ENCODE peak calls at places on chromosomes 12 and 14, in eight cellular contexts. D is hepatocyte, G is osteoblast, Y is A549, A is endothelial cell of umbilical vein, R is IMR-90, S is OCI-LY7, Q is GM23338. P is an unnamed sample.

GRCh38 chr12:115897718-115898117 is 379.8 kb downstream of the MED13L start:
- DNase-seq in D (no peak), G (no peak), Y (no peak), A (no peak), R (peak; percentile 23), S (no peak), Q (no peak), P (no peak)

GRCh38 chr12:60201891-60202290 is 606.1 kb downstream of the SLC16A7 start:
- DNase-seq in D (no peak), G (no peak), Y (no peak), A (no peak), R (peak; percentile 28), S (no peak), Q (no peak), P (no peak)

GRCh38 chr12:125203145-125203765 is 138.0 kb downstream of the AACS start:
- DNase-seq in D (no peak), G (no peak), Y (peak; percentile 65), A (peak; percentile 8), R (no peak), S (peak; percentile 75), Q (no peak), P (no peak)

GRCh38 chr12:57239587-57240068 is 10.1 kb downstream of the SHMT2 start:
- DNase-seq in D (no peak), G (no peak), Y (no peak), A (no peak), R (no peak), S (no peak), Q (peak; percentile 44), P (no peak)

GRCh38 chr12:2017724-2018337 is 13.6 kb upstream of the DCP1B start:
- DNase-seq in D (no peak), G (no peak), Y (no peak), A (peak; percentile 79), R (peak; percentile 13), S (no peak), Q (no peak), P (peak; percentile 49)

GRCh38 chr12:112243255-112243965 is 118.0 kb downstream of the TRAFD1 start:
- DNase-seq in D (no peak), G (no peak), Y (no peak), A (no peak), R (no peak), S (no peak), Q (no peak), P (peak; percentile 3)

GRCh38 chr12:102542816-102543448 is 62.6 kb upstream of the IGF1 start:
- DNase-seq in D (no peak), G (no peak), Y (no peak), A (no peak), R (peak; percentile 37), S (no peak), Q (no peak), P (no peak)

GRCh38 chr12:122937622-122938091 is 28.6 kb downstream of the ABCB9 start:
- DNase-seq in D (no peak), G (peak; percentile 65), Y (no peak), A (no peak), R (no peak), S (peak; percentile 43), Q (no peak), P (no peak)

GRCh38 chr12:22299294-22299912 is 35.1 kb downstream of the ST8SIA1 start:
- DNase-seq in D (no peak), G (no peak), Y (no peak), A (no peak), R (no peak), S (peak; percentile 55), Q (peak; percentile 62), P (peak; percentile 33)

GRCh38 chr12:89353823-89354629 is 1.7 kb upstream of the DUSP6 start:
- DNase-seq in D (peak; percentile 84), G (peak; percentile 88), Y (peak; percentile 75), A (peak; percentile 66), R (peak; percentile 63), S (peak; percentile 48), Q (peak; percentile 96), P (peak; percentile 91)

GRCh38 chr14:73059326-73059725 is 992 bp downstream of the RBM25 start:
- DNase-seq in D (peak; percentile 51), G (peak; percentile 79), Y (peak; percentile 33), A (peak; percentile 50), R (peak; percentile 16), S (peak; percentile 16), Q (no peak), P (no peak)
- H3K4me3 ChIP-seq in D (peak overlapping the region; percentile 38), G (peak overlapping the region; percentile 100), Y (peak overlapping the region; percentile 75), A (peak overlapping the region; percentile 85), R (peak overlapping the region; percentile 73), S (peak overlapping the region; percentile 83), Q (peak overlapping the region; percentile 95), P (peak overlapping the region; percentile 96)

GRCh38 chr14:55581011-55581806 is 1.2 kb downstream of the KTN1 start:
- DNase-seq in D (peak; percentile 64), G (peak; percentile 73), Y (peak; percentile 26), A (peak; percentile 47), R (no peak), S (peak; percentile 61), Q (peak; percentile 72), P (no peak)

GRCh38 chr14:55585854-55586253 is 5.8 kb downstream of the KTN1 start:
- DNase-seq in D (no peak), G (peak; percentile 88), Y (no peak), A (peak; percentile 86), R (peak; percentile 73), S (no peak), Q (no peak), P (no peak)

GRCh38 chr14:55582741-55583140 is 2.7 kb downstream of the KTN1 start:
- DNase-seq in D (no peak), G (no peak), Y (no peak), A (no peak), R (no peak), S (peak; percentile 70), Q (no peak), P (no peak)

GRCh38 chr14:55586411-55586810 is 6.4 kb downstream of the KTN1 start:
- DNase-seq in D (no peak), G (no peak), Y (no peak), A (no peak), R (peak; percentile 24), S (no peak), Q (no peak), P (no peak)

DNA sequence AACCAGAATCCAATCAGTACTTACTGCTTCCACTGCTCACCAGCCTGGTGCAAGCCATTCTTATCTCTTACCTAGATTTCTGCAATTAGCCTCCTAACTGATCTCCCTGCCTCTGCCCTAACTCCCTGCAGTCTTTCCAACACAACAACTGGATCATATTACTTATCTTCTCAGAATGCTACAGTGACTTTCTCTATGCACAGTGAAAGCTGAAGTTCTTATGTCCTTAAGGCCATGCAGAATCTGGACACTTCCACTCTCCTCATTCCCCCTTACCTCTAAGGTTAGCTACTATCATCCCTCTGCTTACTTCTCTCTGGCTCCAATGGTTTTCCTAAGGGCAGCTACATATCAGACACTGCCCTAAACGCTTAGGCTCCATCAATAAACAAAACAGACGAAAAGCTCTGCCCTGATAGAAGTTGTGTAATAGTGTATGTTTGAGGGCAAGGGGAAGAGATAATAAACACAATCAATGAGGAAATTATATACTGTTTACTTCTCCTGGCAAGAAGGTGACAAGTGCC is 4.0 kb downstream of the KTN1 start:
- DNase-seq in D (no peak), G (no peak), Y (no peak), A (no peak), R (peak; percentile 37), S (no peak), Q (no peak), P (no peak)
- H3K4me2 ChIP-seq in D (peak overlapping the region; percentile 83), G (no peak overlapping the region), Y (peak overlapping the region; percentile 81), A (no peak overlapping the region), R (peak overlapping the region; percentile 81), S (peak overlapping the region; percentile 92), Q (peak overlapping the region; percentile 37), P (peak overlapping the region; percentile 24)

GRCh38 chr12:95574799-95575452 is 23.6 kb upstream of the USP44 start:
- DNase-seq in D (peak; percentile 56), G (peak; percentile 58), Y (peak; percentile 50), A (peak; percentile 65), R (peak; percentile 64), S (no peak), Q (peak; percentile 79), P (peak; percentile 49)
- H3K4me3 ChIP-seq in D (no peak overlapping the region), G (no peak overlapping the region), Y (no peak overlapping the region), A (no peak overlapping the region), R (no peak overlapping the region), S (no peak overlapping the region), Q (peak overlapping the region; percentile 40), P (no peak overlapping the region)

DNA sequence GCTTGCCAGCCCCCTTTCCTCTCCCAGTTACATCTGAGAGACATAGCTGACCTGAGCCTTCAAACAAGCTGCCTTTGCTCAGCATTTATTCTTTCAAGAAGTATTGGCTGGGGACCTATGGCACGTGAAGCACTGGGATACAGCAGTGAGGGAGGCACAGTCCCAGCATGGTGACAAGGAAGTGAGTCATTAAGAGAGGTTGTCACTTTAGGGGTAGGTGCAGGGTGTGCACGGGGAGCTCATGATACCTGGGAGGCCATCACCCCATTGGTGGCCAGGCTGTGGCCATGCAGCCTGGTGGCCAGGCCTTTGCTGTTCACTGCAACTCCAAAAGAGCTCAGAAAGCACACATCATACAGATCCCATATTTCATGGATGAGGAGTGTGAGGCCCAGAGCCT is 5.7 kb upstream of the KRT75 start:
- DNase-seq in D (no peak), G (no peak), Y (no peak), A (no peak), R (no peak), S (no peak), Q (no peak), P (no peak)
- H3K4me2 ChIP-seq in D (no peak overlapping the region), G (no peak overlapping the region), Y (no peak overlapping the region), A (no peak overlapping the region), R (no peak overlapping the region), S (no peak overlapping the region), Q (no peak overlapping the region), P (no peak overlapping the region)

GRCh38 chr14:105313381-105314286 is 914 bp upstream of the PACS2 start:
- DNase-seq in D (peak; percentile 62), G (peak; percentile 93), Y (peak; percentile 21), A (peak; percentile 8), R (no peak), S (peak; percentile 41), Q (peak; percentile 75), P (peak; percentile 74)
- H3K4me3 ChIP-seq in D (peak overlapping the region; percentile 93), G (peak overlapping the region; percentile 72), Y (peak overlapping the region; percentile 69), A (no peak overlapping the region), R (peak overlapping the region; percentile 82), S (peak overlapping the region; percentile 68), Q (peak overlapping the region; percentile 67), P (peak overlapping the region; percentile 74)

DNA sequence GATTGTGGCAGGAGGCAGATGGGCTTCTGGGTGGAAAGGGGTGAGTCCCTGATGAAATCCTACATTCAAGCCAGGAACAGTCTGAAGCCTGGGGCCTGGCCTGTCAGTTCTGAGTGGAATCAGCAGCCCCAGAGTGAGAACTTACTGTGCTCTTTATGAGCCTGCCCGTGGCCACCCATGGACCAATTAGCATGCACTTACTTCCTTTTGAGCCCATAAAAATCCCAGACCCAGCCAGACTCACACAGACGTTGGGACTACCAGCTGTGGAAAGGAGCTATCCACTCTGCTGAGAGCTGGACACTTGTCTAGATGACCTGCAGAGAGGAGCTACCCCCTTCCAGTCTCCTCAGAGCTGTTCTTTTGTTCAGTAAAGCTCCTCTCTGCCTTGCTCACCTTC is 104.5 kb downstream of the MNAT1 start:
- DNase-seq in D (no peak), G (no peak), Y (no peak), A (no peak), R (no peak), S (no peak), Q (no peak), P (no peak)
- H3K4me2 ChIP-seq in D (no peak overlapping the region), G (no peak overlapping the region), Y (no peak overlapping the region), A (no peak overlapping the region), R (no peak overlapping the region), S (no peak overlapping the region), Q (no peak overlapping the region), P (no peak overlapping the region)